ENCODE peak calls at places on chromosomes 7 and 10, in ten cellular contexts. Y is brain microvascular endothelial cell; O is nucleus accumbens; F is stomach; M is NCI-H2171 treated with DMSO at 0.1 percent for 48 hours; I is CD4-positive, alpha-beta T cell; D is mammary epithelial cell; U is cardiac muscle cell; P is natural killer cell; N is upper lobe of right lung. Z is an unnamed sample.

GRCh38 chr10:47294501-47294900 is 5.5 kb upstream of the GDF10 start:
- DNase-seq in Y (no peak), O (no peak), F (peak), M (no peak), I (no peak), D (no peak), U (no peak), P (no peak), N (peak), Z (no peak)

GRCh38 chr7:39509912-39510311 is 56.3 kb upstream of the YAE1 start:
- DNase-seq in Y (no peak), O (no peak), F (no peak), M (no peak), I (no peak), D (peak), U (no peak), P (no peak), N (no peak), Z (no peak)

GRCh38 chr10:119425102-119425880 is 117.2 kb downstream of the RGS10 start:
- DNase-seq in Y (no peak), O (no peak), F (no peak), M (no peak), I (no peak), D (no peak), U (no peak), P (no peak), N (no peak), Z (no peak)

GRCh38 chr10:88386204-88386877 is 196.8 kb downstream of the RNLS start:
- DNase-seq in Y (peak), O (no peak), F (no peak), M (no peak), I (no peak), D (peak), U (peak), P (no peak), N (no peak), Z (peak)

GRCh38 chr10:46787321-46787615 is 124.0 kb upstream of the PTPN20 start:
- DNase-seq in Y (peak), O (peak), F (no peak), M (peak), I (no peak), D (peak), U (peak), P (no peak), N (no peak), Z (peak)

GRCh38 chr10:86871563-86872183 is 85.7 kb downstream of the MMRN2 start:
- DNase-seq in Y (no peak), O (no peak), F (no peak), M (no peak), I (no peak), D (no peak), U (peak), P (no peak), N (no peak), Z (no peak)

GRCh38 chr7:113562242-113562641 is 356.6 kb downstream of the PPP1R3A start:
- DNase-seq in Y (no peak), O (no peak), F (no peak), M (no peak), I (no peak), D (no peak), U (no peak), P (no peak), N (no peak), Z (no peak)

GRCh38 chr7:50496541-50496940 is 46.4 kb upstream of the FIGNL1 start:
- DNase-seq in Y (no peak), O (no peak), F (no peak), M (no peak), I (no peak), D (no peak), U (no peak), P (no peak), N (no peak), Z (no peak)

GRCh38 chr7:135707570-135707966 is 20.4 kb downstream of the SLC13A4 start:
- DNase-seq in Y (no peak), O (no peak), F (no peak), M (no peak), I (no peak), D (peak), U (no peak), P (no peak), N (no peak), Z (no peak)

GRCh38 chr7:112411186-112411795 is 39.0 kb upstream of the IFRD1 start:
- DNase-seq in Y (no peak), O (no peak), F (no peak), M (peak), I (no peak), D (peak), U (peak), P (no peak), N (no peak), Z (no peak)

GRCh38 chr7:82204694-82205093 is 238.9 kb downstream of the CACNA2D1 start:
- DNase-seq in Y (peak), O (no peak), F (no peak), M (no peak), I (no peak), D (peak), U (peak), P (no peak), N (no peak), Z (no peak)

GRCh38 chr10:35913628-35914027 is 271.5 kb upstream of the FZD8 start:
- DNase-seq in Y (no peak), O (no peak), F (no peak), M (no peak), I (no peak), D (peak), U (peak), P (no peak), N (no peak), Z (no peak)

GRCh38 chr7:75565129-75565528 is 73.0 kb downstream of the SPDYE5 start:
- DNase-seq in Y (peak), O (no peak), F (peak), M (no peak), I (no peak), D (peak), U (peak), P (no peak), N (no peak), Z (peak)

GRCh38 chr7:150949564-150949963 is 28.6 kb downstream of the KCNH2 start:
- DNase-seq in Y (no peak), O (no peak), F (no peak), M (no peak), I (no peak), D (no peak), U (no peak), P (no peak), N (peak), Z (peak)

Z was measured in foreskin melanocyte.